ENCODE peak calls at places on chromosomes 13 and 19, in seven cellular contexts. Z is right cardiac atrium, C is HL-60, R is HFF-Myc, H is AG04450, K is Right ventricle myocardium superior, I is NT2/D1. J is an unnamed sample.
A peak's percentile ranks its signal among the peaks of the same experiment; 100 is the strongest.

GRCh38 chr13:30113983-30114491 is 193.3 kb downstream of the KATNAL1 start:
- DNase-seq in H (no peak), I (no peak), K (no peak), Z (no peak), R (no peak), C (no peak), J (no peak)

GRCh38 chr19:50230379-50231351 is 27.2 kb downstream of the MYH14 start:
- DNase-seq in C (no peak), Z (no peak), K (peak; percentile 55), I (no peak), R (no peak), H (no peak), J (no peak)

GRCh38 chr19:13078897-13079541 is 23.6 kb downstream of the LYL1 start:
- DNase-seq in R (no peak), Z (peak; percentile 49), I (no peak), C (peak; percentile 18), K (peak; percentile 73), H (no peak), J (peak; percentile 83)

GRCh38 chr13:52767949-52768516 is 28.4 kb upstream of the CNMD start:
- DNase-seq in H (no peak), I (no peak), C (no peak), Z (no peak), R (no peak), K (no peak), J (no peak)

GRCh38 chr19:42024622-42025111 is 30.6 kb upstream of the ATP1A3 start:
- DNase-seq in K (peak; percentile 82), I (no peak), H (peak; percentile 24), C (no peak), Z (peak; percentile 65), R (no peak), J (no peak)

GRCh38 chr13:33089311-33089710 is 73.1 kb downstream of the KL start:
- DNase-seq in I (no peak), H (no peak), R (no peak), Z (no peak), K (no peak), C (no peak), J (no peak)

GRCh38 chr19:40284501-40285352 is at the start of gene AKT2:
- DNase-seq in R (no peak), K (no peak), I (peak; percentile 51), H (peak; percentile 8), C (no peak), Z (peak; percentile 70), J (no peak)

GRCh38 chr19:3154957-3155736 is 19.3 kb downstream of the GNA15 start:
- DNase-seq in H (peak; percentile 93), I (no peak), R (peak; percentile 98), Z (peak; percentile 87), K (peak; percentile 74), C (peak; percentile 85), J (peak; percentile 87)

GRCh38 chr19:7748756-7749155 is 1.4 kb upstream of the CD209 start:
- DNase-seq in Z (no peak), R (no peak), K (no peak), I (peak; percentile 16), H (no peak), C (no peak), J (no peak)

GRCh38 chr13:49063526-49063925 is 87.8 kb downstream of the FNDC3A start:
- DNase-seq in R (no peak), I (no peak), C (no peak), K (no peak), Z (no peak), H (no peak), J (no peak)

GRCh38 chr19:14542721-14543328 is 13.4 kb downstream of the TECR start:
- DNase-seq in K (no peak), I (no peak), H (no peak), C (no peak), R (no peak), Z (no peak), J (no peak)

GRCh38 chr19:36418287-36419001 is at the start of gene ZFP82:
- DNase-seq in C (peak; percentile 43), R (peak; percentile 20), H (peak; percentile 27), K (peak; percentile 92), I (peak; percentile 71), Z (peak; percentile 87), J (peak; percentile 78)

GRCh38 chr13:98370806-98371553 is 193.9 kb upstream of the RNF113B start:
- DNase-seq in I (no peak), H (peak; percentile 92), R (peak; percentile 77), Z (peak; percentile 65), K (peak; percentile 77), C (no peak), J (no peak)

GRCh38 chr13:84867246-84867645 is 932.0 kb downstream of the SLITRK6 start:
- DNase-seq in H (no peak), R (no peak), K (no peak), C (no peak), Z (no peak), I (no peak), J (no peak)

GRCh38 chr19:50311723-50312635 is 17.2 kb downstream of the KCNC3 start:
- DNase-seq in Z (no peak), H (no peak), R (no peak), C (no peak), I (no peak), K (no peak), J (no peak)

GRCh38 chr19:30785728-30786127 is 413.5 kb downstream of the ZNF536 start:
- DNase-seq in H (no peak), K (no peak), R (no peak), C (no peak), Z (no peak), I (no peak), J (no peak)

GRCh38 chr13:114099918-114100445 is 32.4 kb downstream of the RASA3 start:
- DNase-seq in K (no peak), Z (no peak), I (no peak), R (no peak), C (no peak), H (no peak), J (no peak)

GRCh38 chr19:18401580-18402112 is 4.2 kb upstream of the LRRC25 start:
- DNase-seq in K (peak; percentile 82), Z (no peak), C (peak; percentile 87), R (no peak), H (no peak), I (peak; percentile 58), J (no peak)

GRCh38 chr13:108176685-108177274 is 38.6 kb downstream of the LIG4 start:
- DNase-seq in Z (no peak), R (no peak), C (no peak), I (peak; percentile 11), K (no peak), H (no peak), J (no peak)

GRCh38 chr19:39001016-39001415 is 25.5 kb upstream of the FBXO17 start:
- DNase-seq in C (no peak), H (no peak), K (no peak), Z (no peak), I (no peak), R (no peak), J (no peak)

GRCh38 chr13:45142440-45143345 is 22.4 kb downstream of the GTF2F2 start:
- DNase-seq in Z (no peak), C (no peak), H (no peak), R (no peak), I (no peak), K (no peak), J (no peak)

GRCh38 chr19:4909172-4909896 is at the start of gene UHRF1:
- DNase-seq in C (peak; percentile 74), K (no peak), R (no peak), I (no peak), H (no peak), Z (no peak), J (no peak)

GRCh38 chr13:61728468-61728867 is 312.8 kb upstream of the PCDH20 start:
- DNase-seq in R (no peak), C (no peak), I (no peak), Z (no peak), K (no peak), H (no peak), J (no peak)

GRCh38 chr13:55394470-55394869 is 1746.2 kb upstream of the PRR20A start:
- DNase-seq in I (no peak), C (no peak), Z (no peak), R (no peak), K (no peak), H (no peak), J (no peak)